ENCODE peak calls at places on chromosome 4, in ten cellular contexts. B, Y, V, G, S, M, F, W, O and P are unnamed samples.
A peak's percentile ranks its signal among the peaks of the same experiment; 100 is the strongest.

GRCh38 chr4:164193676-164194075 is 560.3 kb upstream of the SMIM31 start:
- DNase-seq in S (no peak), Y (no peak), O (no peak), W (no peak), B (no peak), V (no peak), G (no peak), M (no peak), F (no peak), P (no peak)

GRCh38 chr4:89838005-89838404 is 1.0 kb upstream of the SNCA start:
- DNase-seq in M (no peak), S (peak; percentile 66), O (no peak), V (no peak), B (no peak), G (no peak), W (no peak), Y (no peak), F (no peak), P (peak; percentile 9)

GRCh38 chr4:184750926-184751584 is 17.2 kb upstream of the CENPU start:
- DNase-seq in G (no peak), F (no peak), M (no peak), W (no peak), O (no peak), S (no peak), V (no peak), B (no peak), Y (no peak), P (no peak)

GRCh38 chr4:20984011-20984836 is 284.0 kb downstream of the PACRGL start:
- DNase-seq in F (no peak), G (no peak), Y (peak; percentile 54), B (peak; percentile 74), W (no peak), V (no peak), S (peak; percentile 80), M (no peak), O (no peak), P (peak; percentile 31)

GRCh38 chr4:99117876-99118693 is 26.0 kb downstream of the ADH4 start:
- DNase-seq in M (no peak), Y (no peak), W (no peak), V (no peak), B (no peak), F (peak; percentile 17), G (no peak), S (no peak), O (no peak), P (no peak)

GRCh38 chr4:114563536-114564315 is 34.9 kb upstream of the UGT8 start:
- DNase-seq in W (no peak), M (no peak), B (no peak), S (peak; percentile 40), V (no peak), F (no peak), G (no peak), O (no peak), Y (no peak), P (no peak)

GRCh38 chr4:184503869-184504300 is 29.5 kb upstream of the IRF2 start:
- DNase-seq in S (no peak), B (no peak), V (no peak), G (no peak), O (no peak), M (no peak), W (no peak), Y (no peak), F (peak; percentile 3), P (no peak)

GRCh38 chr4:40211224-40212185 is 14.7 kb downstream of the RHOH start:
- DNase-seq in W (no peak), Y (no peak), V (no peak), G (no peak), M (no peak), S (no peak), F (no peak), B (no peak), O (no peak), P (no peak)

GRCh38 chr4:121464854-121465253 is 84.0 kb upstream of the QRFPR start:
- DNase-seq in F (no peak), G (no peak), V (no peak), S (no peak), O (no peak), B (no peak), Y (no peak), M (no peak), W (no peak), P (no peak)

GRCh38 chr4:78768447-78769177 is 7.5 kb upstream of the BMP2K start:
- DNase-seq in Y (no peak), F (no peak), M (no peak), O (no peak), V (no peak), S (no peak), B (no peak), W (no peak), G (no peak), P (no peak)

GRCh38 chr4:2300431-2300861 is 38.5 kb upstream of the MXD4 start:
- DNase-seq in S (no peak), O (no peak), Y (no peak), F (no peak), B (no peak), M (no peak), G (no peak), W (no peak), V (no peak), P (no peak)

GRCh38 chr4:37425857-37426256 is 181.3 kb downstream of the NWD2 start:
- DNase-seq in W (no peak), G (no peak), Y (no peak), B (no peak), S (no peak), V (no peak), F (no peak), M (no peak), O (no peak), P (no peak)

GRCh38 chr4:183721207-183722081 is 62.4 kb downstream of the TRAPPC11 start:
- DNase-seq in O (no peak), F (peak; percentile 7), G (peak; percentile 60), W (no peak), M (peak; percentile 83), B (no peak), V (no peak), Y (peak; percentile 85), S (peak; percentile 87), P (peak; percentile 28)

GRCh38 chr4:107392951-107393350 is 327.1 kb downstream of the PAPSS1 start:
- DNase-seq in W (peak; percentile 13), B (peak; percentile 65), O (no peak), G (no peak), M (no peak), F (peak; percentile 71), S (no peak), V (no peak), Y (no peak), P (no peak)

GRCh38 chr4:83757121-83757621 is 221.3 kb downstream of the GPAT3 start:
- DNase-seq in S (no peak), V (no peak), O (peak; percentile 17), F (no peak), M (no peak), G (no peak), W (no peak), B (no peak), Y (no peak), P (no peak)

GRCh38 chr4:118005883-118006282 is 28.4 kb upstream of the NDST3 start:
- DNase-seq in F (no peak), O (no peak), S (no peak), Y (no peak), W (no peak), M (no peak), V (no peak), B (no peak), G (no peak), P (no peak)
- TF ChIP-seq CTCF in F (no peak), O (no peak), S (peak; percentile 71), Y (no peak), W (no peak), M (no peak), V (no peak), B (no peak), G (no peak), P (peak; percentile 32)

DNA sequence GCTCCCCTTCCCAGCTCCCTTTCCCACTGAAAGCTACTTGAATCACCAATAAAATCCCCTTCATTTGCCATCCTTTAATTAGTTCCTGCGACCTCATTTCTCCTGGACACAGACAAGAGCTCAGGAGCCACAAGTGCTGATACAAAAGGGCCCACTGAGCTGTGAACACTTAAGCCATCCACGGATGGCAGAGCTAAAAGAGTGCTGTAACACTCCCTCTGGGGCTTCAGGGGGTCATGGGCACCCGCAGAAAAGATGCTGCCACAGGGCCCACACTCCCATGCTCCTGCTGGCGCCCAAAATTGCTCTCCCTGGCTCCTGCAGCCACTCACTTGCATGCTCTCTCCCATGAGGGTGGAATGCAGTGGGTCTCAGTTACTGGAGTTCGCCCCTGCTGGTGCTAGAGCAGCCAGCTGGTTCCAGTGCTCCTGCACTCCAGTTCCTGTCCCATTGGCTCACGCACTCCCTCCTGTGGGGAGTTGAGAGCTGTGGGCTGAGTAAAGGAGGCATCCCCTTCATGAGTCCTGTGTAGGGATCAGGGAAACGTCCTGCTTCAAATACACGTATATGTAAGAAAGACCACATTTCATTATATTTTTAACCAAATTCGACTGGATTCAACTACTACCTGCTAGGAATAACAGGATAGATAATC is 1291.0 kb downstream of the ARAP2 start:
- DNase-seq in S (peak; percentile 80), W (no peak), B (peak; percentile 32), G (peak; percentile 0), M (no peak), Y (no peak), F (peak; percentile 9), O (no peak), V (no peak), P (no peak)
- TF ChIP-seq CTCF in S (peak; percentile 60), W (no peak), B (no peak), G (peak; percentile 9), M (no peak), Y (no peak), F (peak; percentile 36), O (no peak), V (no peak), P (no peak)

DNA sequence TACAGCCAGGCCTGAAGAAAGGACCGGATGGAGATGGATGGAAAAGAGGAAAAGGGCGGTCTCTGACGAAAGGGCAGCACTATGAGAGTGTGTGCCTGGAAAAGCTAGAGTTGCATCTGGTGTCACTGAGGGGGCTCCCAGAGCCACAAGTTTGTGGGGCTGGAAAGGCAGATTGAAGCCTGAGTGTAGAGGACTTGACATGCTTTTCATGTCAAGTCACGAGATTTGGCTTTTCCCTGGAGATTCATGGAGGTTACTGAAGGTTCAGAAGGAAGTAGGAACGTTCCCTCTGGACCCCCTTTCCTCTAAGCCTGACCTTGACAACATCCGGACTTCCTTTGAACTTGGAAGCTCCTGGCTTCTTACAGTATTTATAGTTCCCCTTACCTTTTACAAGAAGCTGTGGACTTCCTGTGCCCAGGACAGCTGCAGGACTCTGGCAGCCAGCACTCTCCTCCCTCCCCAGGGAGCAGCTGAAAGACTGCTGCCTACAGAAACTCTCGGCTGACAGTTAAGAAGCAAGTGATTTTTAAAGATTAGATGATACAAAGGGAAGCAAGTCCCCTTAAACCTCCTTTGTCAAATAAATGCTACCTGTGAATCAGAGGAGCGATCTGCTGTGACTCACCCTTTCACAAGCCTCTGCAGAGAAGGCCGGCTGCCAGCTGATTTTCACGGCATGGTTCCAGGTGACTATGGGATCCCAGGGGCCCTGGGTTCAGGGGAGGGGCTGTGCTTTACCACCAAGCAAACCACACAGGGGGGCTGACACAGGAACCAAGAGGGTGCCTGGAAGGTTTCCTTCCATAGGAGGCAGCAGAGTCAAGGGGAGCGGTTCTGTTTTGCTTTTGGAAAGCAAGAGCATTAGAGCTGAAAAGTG is 72.9 kb upstream of the STIM2 start:
- DNase-seq in Y (peak; percentile 67), W (no peak), M (peak; percentile 36), S (peak; percentile 90), V (no peak), B (no peak), O (peak; percentile 26), F (no peak), G (peak; percentile 28), P (no peak)
- TF ChIP-seq CTCF in Y (peak; percentile 52), W (no peak), M (peak; percentile 55), S (peak; percentile 76), V (no peak), B (no peak), O (peak; percentile 37), F (peak; percentile 44), G (no peak), P (no peak)

GRCh38 chr4:145061325-145061920 is 36.6 kb downstream of the ANAPC10 start:
- DNase-seq in F (peak; percentile 35), V (no peak), Y (no peak), S (no peak), W (no peak), M (no peak), G (no peak), O (no peak), B (no peak), P (no peak)
- TF ChIP-seq CTCF in F (no peak), V (no peak), Y (peak; percentile 56), S (peak; percentile 75), W (peak; percentile 40), M (peak; percentile 46), G (peak; percentile 55), O (peak; percentile 9), B (peak; percentile 24), P (peak; percentile 64)